ENCODE peak calls at places on chromosomes 12 and 14, in four cellular contexts. One of them, this sample, is unnamed.

GRCh38 chr12:111413442-111414086 is 7.8 kb downstream of the SH2B3 start:
- DNase-seq in H1: no peak
- DNase-seq in H9: peak; percentile 68
- DNase-seq in IMR-90: peak; percentile 77
- DNase-seq in this sample: no peak

GRCh38 chr14:76958020-76958965 is 70.2 kb downstream of the IRF2BPL start:
- DNase-seq in H1: no peak
- DNase-seq in H9: no peak
- DNase-seq in IMR-90: no peak
- DNase-seq in this sample: no peak

GRCh38 chr12:130179191-130179590 is 16.9 kb downstream of the FZD10 start:
- DNase-seq in H1: no peak
- DNase-seq in H9: peak; percentile 24
- DNase-seq in IMR-90: no peak
- DNase-seq in this sample: no peak

GRCh38 chr12:19688489-19688888 is 249.2 kb downstream of the AEBP2 start:
- DNase-seq in H1: no peak
- DNase-seq in H9: no peak
- DNase-seq in IMR-90: peak; percentile 62
- DNase-seq in this sample: no peak

GRCh38 chr12:13130981-13131380 is 27.5 kb upstream of the GSG1 start:
- DNase-seq in H1: no peak
- DNase-seq in H9: no peak
- DNase-seq in IMR-90: no peak
- DNase-seq in this sample: no peak

GRCh38 chr12:126198966-126199692 is 1133.9 kb downstream of the AACS start:
- DNase-seq in H1: no peak
- DNase-seq in H9: no peak
- DNase-seq in IMR-90: no peak
- DNase-seq in this sample: no peak

GRCh38 chr12:124567673-124568373 is 411 bp upstream of the NCOR2 start:
- DNase-seq in H1: peak; percentile 77
- DNase-seq in H9: peak; percentile 75
- DNase-seq in IMR-90: peak; percentile 94
- DNase-seq in this sample: peak; percentile 75

GRCh38 chr12:127750076-127750840 is 516.7 kb upstream of the TMEM132C start:
- DNase-seq in H1: no peak
- DNase-seq in H9: no peak
- DNase-seq in IMR-90: no peak
- DNase-seq in this sample: no peak

GRCh38 chr12:104494816-104495158 is 38.0 kb downstream of the CHST11 start:
- DNase-seq in H1: no peak
- DNase-seq in H9: no peak
- DNase-seq in IMR-90: no peak
- DNase-seq in this sample: no peak

GRCh38 chr14:33717866-33718265 is 233.0 kb downstream of the EGLN3 start:
- DNase-seq in H1: no peak
- DNase-seq in H9: no peak
- DNase-seq in IMR-90: no peak
- DNase-seq in this sample: no peak

GRCh38 chr12:121783771-121784170 is 9.7 kb downstream of the RHOF start:
- DNase-seq in H1: no peak
- DNase-seq in H9: no peak
- DNase-seq in IMR-90: no peak
- DNase-seq in this sample: no peak

GRCh38 chr12:113089839-113090238 is 33.3 kb downstream of the DTX1 start:
- DNase-seq in H1: no peak
- DNase-seq in H9: no peak
- DNase-seq in IMR-90: no peak
- DNase-seq in this sample: no peak

GRCh38 chr12:54666008-54666407 is 17.8 kb upstream of the DCD start:
- DNase-seq in H1: no peak
- DNase-seq in H9: no peak
- DNase-seq in IMR-90: no peak
- DNase-seq in this sample: no peak

GRCh38 chr12:132046561-132046960 is 96.8 kb downstream of the EP400 start:
- DNase-seq in H1: no peak
- DNase-seq in H9: no peak
- DNase-seq in IMR-90: peak; percentile 97
- DNase-seq in this sample: peak; percentile 62

GRCh38 chr14:78075033-78075432 is 95.1 kb upstream of the NRXN3 start:
- DNase-seq in H1: no peak
- DNase-seq in H9: no peak
- DNase-seq in IMR-90: no peak
- DNase-seq in this sample: no peak

GRCh38 chr12:54725233-54725843 is 77.2 kb upstream of the DCD start:
- DNase-seq in H1: no peak
- DNase-seq in H9: peak; percentile 60
- DNase-seq in IMR-90: no peak
- DNase-seq in this sample: peak; percentile 79

GRCh38 chr12:117045175-117045997 is 53.8 kb downstream of the TESC start:
- DNase-seq in H1: no peak
- DNase-seq in H9: no peak
- DNase-seq in IMR-90: no peak
- DNase-seq in this sample: no peak

GRCh38 chr12:132614861-132615578 is 3.6 kb upstream of the P2RX2 start:
- DNase-seq in H1: peak; percentile 89
- DNase-seq in H9: peak; percentile 91
- DNase-seq in IMR-90: peak; percentile 78
- DNase-seq in this sample: peak; percentile 88

GRCh38 chr12:131112690-131113290 is 159.1 kb downstream of the ADGRD1 start:
- DNase-seq in H1: no peak
- DNase-seq in H9: no peak
- DNase-seq in IMR-90: no peak
- DNase-seq in this sample: no peak

GRCh38 chr12:57815177-57816000 is 3.1 kb downstream of the AVIL start:
- DNase-seq in H1: peak; percentile 62
- DNase-seq in H9: peak; percentile 89
- DNase-seq in IMR-90: no peak
- DNase-seq in this sample: peak; percentile 83

GRCh38 chr12:43482311-43483085 is 69.5 kb downstream of the ADAMTS20 start:
- DNase-seq in H1: no peak
- DNase-seq in H9: no peak
- DNase-seq in IMR-90: no peak
- DNase-seq in this sample: no peak

GRCh38 chr12:38056701-38057689 is 259.6 kb upstream of the ALG10B start:
- DNase-seq in H1: no peak
- DNase-seq in H9: no peak
- DNase-seq in IMR-90: no peak
- DNase-seq in this sample: no peak

GRCh38 chr14:102795060-102795925 is 18.0 kb downstream of the TRAF3 start:
- DNase-seq in H1: no peak
- DNase-seq in H9: no peak
- DNase-seq in IMR-90: peak; percentile 91
- DNase-seq in this sample: peak; percentile 48

GRCh38 chr14:77023001-77023996 is 5.2 kb downstream of the IRF2BPL start:
- DNase-seq in H1: peak; percentile 51
- DNase-seq in H9: peak; percentile 65
- DNase-seq in IMR-90: peak; percentile 38
- DNase-seq in this sample: peak; percentile 79

GRCh38 chr12:104718581-104718980 is 239.5 kb downstream of the SLC41A2 start:
- DNase-seq in H1: no peak
- DNase-seq in H9: no peak
- DNase-seq in IMR-90: peak; percentile 34
- DNase-seq in this sample: no peak

GRCh38 chr12:20050166-20050565 is 318.2 kb upstream of the PDE3A start:
- DNase-seq in H1: no peak
- DNase-seq in H9: no peak
- DNase-seq in IMR-90: no peak
- DNase-seq in this sample: no peak

GRCh38 chr14:75427126-75427481 is 718 bp upstream of the JDP2 start:
- DNase-seq in H1: peak; percentile 64
- DNase-seq in H9: no peak
- DNase-seq in IMR-90: no peak
- DNase-seq in this sample: no peak

GRCh38 chr14:52845079-52845478 is 53.7 kb upstream of the GNPNAT1 start:
- DNase-seq in H1: no peak
- DNase-seq in H9: no peak
- DNase-seq in IMR-90: no peak
- DNase-seq in this sample: no peak

GRCh38 chr12:6542209-6543009 is 8.1 kb downstream of the GAPDH start:
- DNase-seq in H1: no peak
- DNase-seq in H9: peak; percentile 28
- DNase-seq in IMR-90: no peak
- DNase-seq in this sample: peak; percentile 11

GRCh38 chr12:114414866-114415524 is 9.1 kb upstream of the TBX5 start:
- DNase-seq in H1: no peak
- DNase-seq in H9: no peak
- DNase-seq in IMR-90: peak; percentile 68
- DNase-seq in this sample: no peak

GRCh38 chr12:25130741-25131188 is 64.2 kb downstream of the DNAI7 start:
- DNase-seq in H1: no peak
- DNase-seq in H9: no peak
- DNase-seq in IMR-90: peak; percentile 67
- DNase-seq in this sample: peak; percentile 26

GRCh38 chr14:100143523-100143922 is 15.9 kb downstream of the DEGS2 start:
- DNase-seq in H1: no peak
- DNase-seq in H9: no peak
- DNase-seq in IMR-90: no peak
- DNase-seq in this sample: no peak

GRCh38 chr14:93905623-93906022 is 21.5 kb upstream of the FAM181A start:
- DNase-seq in H1: no peak
- DNase-seq in H9: no peak
- DNase-seq in IMR-90: no peak
- DNase-seq in this sample: peak; percentile 53

GRCh38 chr12:125330645-125331341 is 265.6 kb downstream of the AACS start:
- DNase-seq in H1: peak; percentile 98
- DNase-seq in H9: peak; percentile 93
- DNase-seq in IMR-90: no peak
- DNase-seq in this sample: peak; percentile 79

GRCh38 chr12:116878567-116879508 is 2.4 kb downstream of the HRK start:
- DNase-seq in H1: peak; percentile 71
- DNase-seq in H9: peak; percentile 64
- DNase-seq in IMR-90: no peak
- DNase-seq in this sample: peak; percentile 43

GRCh38 chr12:97386133-97386581 is 76.4 kb upstream of the RMST start:
- DNase-seq in H1: no peak
- DNase-seq in H9: no peak
- DNase-seq in IMR-90: no peak
- DNase-seq in this sample: peak; percentile 72

GRCh38 chr12:31790759-31791158 is 61.9 kb upstream of the AMN1 start:
- DNase-seq in H1: no peak
- DNase-seq in H9: no peak
- DNase-seq in IMR-90: no peak
- DNase-seq in this sample: no peak

GRCh38 chr14:24136684-24137528 is 912 bp downstream of the PSME1 start:
- DNase-seq in H1: no peak
- DNase-seq in H9: no peak
- DNase-seq in IMR-90: no peak
- DNase-seq in this sample: no peak

GRCh38 chr12:95701275-95701674 is 89.3 kb downstream of the NTN4 start:
- DNase-seq in H1: no peak
- DNase-seq in H9: no peak
- DNase-seq in IMR-90: peak; percentile 60
- DNase-seq in this sample: no peak

GRCh38 chr12:53492188-53492587 is 7.1 kb downstream of the MAP3K12 start:
- DNase-seq in H1: peak; percentile 52
- DNase-seq in H9: no peak
- DNase-seq in IMR-90: no peak
- DNase-seq in this sample: peak; percentile 54

DNA sequence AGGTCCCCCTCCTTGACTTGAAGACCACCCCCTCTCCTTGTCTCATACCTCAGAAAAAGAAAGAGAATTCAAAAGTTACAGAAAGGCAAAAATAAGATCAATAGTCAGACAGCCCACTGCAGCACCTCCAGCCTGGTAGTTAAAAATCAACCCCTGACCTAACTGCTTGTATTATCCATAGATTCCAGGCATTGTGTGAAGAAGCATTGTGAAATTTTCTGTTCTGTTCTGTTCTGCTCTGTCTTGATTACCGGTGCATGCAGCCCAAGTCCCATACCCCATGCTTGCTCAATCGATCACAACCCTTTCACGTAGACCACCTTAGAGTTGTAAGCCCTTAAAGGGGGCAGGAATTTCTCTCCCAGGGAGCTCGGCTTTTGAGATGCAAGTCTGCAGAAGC is 5.8 kb upstream of the DHRS7 start:
- DNase-seq in H1: no peak
- DNase-seq in H9: no peak
- DNase-seq in IMR-90: no peak
- DNase-seq in this sample: no peak
- H3K56ac ChIP-seq in H1: no peak overlapping the region
- H3K56ac ChIP-seq in H9: no peak overlapping the region
- H3K56ac ChIP-seq in IMR-90: no peak overlapping the region
- H3K56ac ChIP-seq in this sample: no peak overlapping the region

GRCh38 chr14:99001241-99001640 is 270.8 kb downstream of the BCL11B start:
- DNase-seq in H1: no peak
- DNase-seq in H9: no peak
- DNase-seq in IMR-90: no peak
- DNase-seq in this sample: peak; percentile 47
- H3K56ac ChIP-seq in H1: no peak overlapping the region
- H3K56ac ChIP-seq in H9: no peak overlapping the region
- H3K56ac ChIP-seq in IMR-90: no peak overlapping the region
- H3K56ac ChIP-seq in this sample: no peak overlapping the region

DNA sequence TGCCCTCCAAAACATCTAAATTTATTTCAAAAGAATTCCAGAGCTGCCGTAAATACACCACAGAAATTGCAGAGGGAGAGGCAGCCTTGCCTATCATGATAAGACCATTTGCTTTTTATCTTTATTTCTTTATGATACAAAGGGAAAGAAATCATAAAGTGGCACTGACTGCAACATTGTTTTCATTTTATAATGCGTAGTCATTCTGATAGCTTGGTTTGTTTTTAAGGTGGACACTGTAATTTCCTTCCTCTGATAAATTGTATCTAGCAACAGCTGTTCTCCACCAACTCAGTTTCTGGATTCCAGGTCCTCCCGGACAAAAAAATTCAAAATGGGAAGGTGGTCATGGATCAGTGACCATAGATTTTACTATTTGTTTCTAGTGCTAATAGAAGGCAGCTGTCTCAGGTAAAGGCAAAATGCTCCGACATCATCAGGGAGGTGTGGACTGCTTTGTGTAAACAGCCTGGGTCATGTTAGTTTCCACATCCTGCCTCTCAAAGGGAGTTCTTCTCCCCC is 623 bp upstream of the TSPAN8 start:
- DNase-seq in H1: no peak
- DNase-seq in H9: no peak
- DNase-seq in IMR-90: no peak
- DNase-seq in this sample: no peak
- H3K56ac ChIP-seq in H1: no peak overlapping the region
- H3K56ac ChIP-seq in H9: no peak overlapping the region
- H3K56ac ChIP-seq in IMR-90: no peak overlapping the region
- H3K56ac ChIP-seq in this sample: no peak overlapping the region

GRCh38 chr12:21354641-21355040 is 18.1 kb upstream of the IAPP start:
- DNase-seq in H1: no peak
- DNase-seq in H9: no peak
- DNase-seq in IMR-90: no peak
- DNase-seq in this sample: no peak
- H3K56ac ChIP-seq in H1: no peak overlapping the region
- H3K56ac ChIP-seq in H9: no peak overlapping the region
- H3K56ac ChIP-seq in IMR-90: no peak overlapping the region
- H3K56ac ChIP-seq in this sample: no peak overlapping the region